ENCODE peak calls at places on chromosomes 12 and 14, in nine cellular contexts. C is HCT116, O is A549, P is ovary, V is adrenal gland, Q is prostate gland, I is gastrocnemius medialis, G is upper lobe of left lung, E is right lobe of liver. X is an unnamed sample. For H3K9me3 and H3K4me1, the result is how much of the 10 kb centered on the place peaks cover.

GRCh38 chr14:36514278-36515104 is 5.5 kb downstream of the NKX2-1 start:
- DNase-seq in C (no peak), Q (no peak), E (no peak), P (no peak), O (no peak), I (no peak), G (peak), V (no peak), X (no peak)

GRCh38 chr12:93459992-93460391 is 7.3 kb upstream of the MRPL42 start:
- DNase-seq in O (no peak), Q (no peak), E (no peak), G (no peak), V (no peak), C (no peak), I (no peak), P (no peak), X (no peak)

GRCh38 chr12:64746663-64747062 is 12.5 kb downstream of the GNS start:
- DNase-seq in P (no peak), O (no peak), V (no peak), E (no peak), Q (no peak), G (no peak), I (no peak), C (no peak), X (no peak)

GRCh38 chr12:124837249-124837897 is 26.3 kb downstream of the SCARB1 start:
- DNase-seq in G (no peak), O (no peak), P (no peak), C (no peak), V (no peak), E (no peak), Q (no peak), I (no peak), X (no peak)

GRCh38 chr12:108205864-108206263 is 76.8 kb downstream of the WSCD2 start:
- DNase-seq in O (no peak), E (no peak), P (no peak), V (no peak), Q (no peak), G (no peak), I (no peak), C (no peak), X (no peak)

GRCh38 chr14:63276492-63277342 is 42.0 kb downstream of the GPHB5 start:
- DNase-seq in V (no peak), C (peak), I (no peak), P (no peak), Q (peak), O (peak), G (no peak), E (no peak), X (no peak)

GRCh38 chr14:93049867-93050331 is 65.8 kb downstream of the ITPK1 start:
- DNase-seq in V (no peak), C (no peak), P (peak), G (no peak), Q (peak), I (peak), O (no peak), E (no peak), X (peak)

GRCh38 chr12:10167588-10167987 is 4.3 kb downstream of the OLR1 start:
- DNase-seq in Q (no peak), I (no peak), E (no peak), C (no peak), O (no peak), V (no peak), P (no peak), G (no peak), X (no peak)

GRCh38 chr12:85016423-85016822 is 19.7 kb downstream of the TSPAN19 start:
- DNase-seq in O (peak), I (peak), E (no peak), V (no peak), G (no peak), P (no peak), Q (no peak), C (peak), X (no peak)

GRCh38 chr12:27566626-27567025 is 42.6 kb downstream of the PPFIBP1 start:
- DNase-seq in P (no peak), C (no peak), V (no peak), E (no peak), G (no peak), O (no peak), Q (no peak), I (no peak), X (no peak)

GRCh38 chr12:110780448-110780847 is 37.8 kb upstream of the PPP1CC start:
- DNase-seq in Q (no peak), C (no peak), V (no peak), I (no peak), G (no peak), E (no peak), O (no peak), P (no peak), X (no peak)

GRCh38 chr12:24596768-24597388 is 352.0 kb downstream of the BCAT1 start:
- DNase-seq in V (no peak), G (no peak), C (no peak), I (no peak), P (no peak), O (peak), E (no peak), Q (no peak), X (no peak)

GRCh38 chr14:81435048-81435577 is 35.0 kb upstream of the STON2 start:
- DNase-seq in O (no peak), V (no peak), C (no peak), Q (no peak), P (no peak), I (no peak), E (no peak), G (no peak), X (no peak)

GRCh38 chr12:57694459-57695019 is 607 bp downstream of the OS9 start:
- DNase-seq in V (no peak), Q (no peak), E (no peak), I (no peak), O (no peak), G (no peak), P (peak), C (no peak), X (no peak)

GRCh38 chr12:55938826-55939501 is 8.0 kb downstream of the DGKA start:
- DNase-seq in E (no peak), O (no peak), C (no peak), Q (no peak), P (no peak), G (no peak), V (no peak), I (no peak), X (no peak)

GRCh38 chr12:23686095-23686494 is 263.4 kb downstream of the SOX5 start:
- DNase-seq in C (no peak), I (no peak), P (no peak), O (no peak), Q (no peak), E (no peak), G (no peak), V (no peak), X (no peak)

GRCh38 chr12:81809113-81809777 is 50.1 kb upstream of the PPFIA2 start:
- DNase-seq in G (no peak), P (no peak), C (no peak), E (no peak), I (no peak), Q (no peak), V (no peak), O (no peak), X (no peak)

GRCh38 chr12:57101892-57102695 is 9.1 kb downstream of the STAT6 start:
- DNase-seq in I (no peak), C (no peak), G (no peak), Q (no peak), E (peak), V (peak), O (peak), P (no peak), X (peak)

GRCh38 chr12:69653703-69654102 is 43.0 kb upstream of the LRRC10 start:
- DNase-seq in C (no peak), Q (no peak), O (no peak), V (no peak), P (no peak), G (no peak), E (no peak), I (no peak), X (no peak)

GRCh38 chr12:124680863-124681778 is 113.7 kb upstream of the NCOR2 start:
- DNase-seq in E (peak), V (peak), G (peak), O (peak), P (no peak), I (peak), Q (no peak), C (peak), X (no peak)

GRCh38 chr12:13208533-13209278 is 12.2 kb downstream of the EMP1 start:
- DNase-seq in P (no peak), I (no peak), V (no peak), G (no peak), E (no peak), O (peak), C (no peak), Q (no peak), X (no peak)

GRCh38 chr14:101739446-101740141 is 21.9 kb upstream of the PPP2R5C start:
- DNase-seq in V (no peak), I (no peak), C (no peak), O (no peak), P (no peak), E (no peak), G (no peak), Q (no peak), X (no peak)
- H3K9me3 ChIP-seq in V (under half), I (under half), C (under half), O (under half), P (under half), E (under half), G (under half), Q (under half), X (under half)

DNA sequence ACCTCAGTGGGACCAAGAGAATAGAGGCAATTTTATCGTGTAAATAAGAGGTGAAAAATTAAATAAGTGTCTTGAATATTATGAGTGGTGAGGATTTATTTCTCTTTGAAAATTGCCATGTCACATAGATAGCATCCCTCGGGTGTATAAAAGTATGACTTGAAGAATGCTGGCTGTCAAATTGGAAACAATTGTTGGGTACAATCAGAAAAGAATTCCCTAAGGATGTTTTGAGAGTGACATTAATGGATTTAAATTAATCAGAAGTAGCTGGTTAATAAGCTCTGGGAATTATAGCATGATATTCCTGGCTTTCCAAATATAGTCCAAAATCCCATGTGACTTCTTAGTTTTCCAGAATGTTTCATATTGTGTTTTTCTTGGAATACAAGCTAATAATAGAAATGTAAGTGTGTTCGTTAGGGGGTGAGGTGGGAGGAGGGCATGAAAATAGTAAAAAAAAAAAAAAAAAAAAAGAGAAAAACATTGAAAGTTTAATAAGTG is 196.5 kb downstream of the ANO4 start:
- DNase-seq in C (no peak), I (no peak), E (no peak), P (no peak), V (no peak), G (no peak), O (no peak), Q (no peak), X (no peak)
- H3K4me1 ChIP-seq in C (under half), I (under half), E (under half), P (under half), V (under half), G (under half), O (under half), Q (under half), X (under half)

GRCh38 chr14:77181124-77181602 is 435 bp upstream of the TMEM63C start:
- DNase-seq in I (no peak), V (no peak), C (no peak), Q (no peak), G (no peak), E (no peak), O (no peak), P (no peak), X (no peak)

GRCh38 chr14:77183896-77184295 is 2.3 kb downstream of the TMEM63C start:
- DNase-seq in P (no peak), I (no peak), E (no peak), C (no peak), Q (no peak), V (no peak), O (no peak), G (no peak), X (no peak)

GRCh38 chr14:77184396-77185092 is 2.9 kb downstream of the TMEM63C start:
- DNase-seq in V (no peak), O (no peak), Q (no peak), P (no peak), E (no peak), C (no peak), I (no peak), G (no peak), X (no peak)

GRCh38 chr14:77185093-77185465 is 3.5 kb downstream of the TMEM63C start:
- DNase-seq in O (no peak), V (peak), C (no peak), E (no peak), G (no peak), I (no peak), P (no peak), Q (no peak), X (no peak)

DNA sequence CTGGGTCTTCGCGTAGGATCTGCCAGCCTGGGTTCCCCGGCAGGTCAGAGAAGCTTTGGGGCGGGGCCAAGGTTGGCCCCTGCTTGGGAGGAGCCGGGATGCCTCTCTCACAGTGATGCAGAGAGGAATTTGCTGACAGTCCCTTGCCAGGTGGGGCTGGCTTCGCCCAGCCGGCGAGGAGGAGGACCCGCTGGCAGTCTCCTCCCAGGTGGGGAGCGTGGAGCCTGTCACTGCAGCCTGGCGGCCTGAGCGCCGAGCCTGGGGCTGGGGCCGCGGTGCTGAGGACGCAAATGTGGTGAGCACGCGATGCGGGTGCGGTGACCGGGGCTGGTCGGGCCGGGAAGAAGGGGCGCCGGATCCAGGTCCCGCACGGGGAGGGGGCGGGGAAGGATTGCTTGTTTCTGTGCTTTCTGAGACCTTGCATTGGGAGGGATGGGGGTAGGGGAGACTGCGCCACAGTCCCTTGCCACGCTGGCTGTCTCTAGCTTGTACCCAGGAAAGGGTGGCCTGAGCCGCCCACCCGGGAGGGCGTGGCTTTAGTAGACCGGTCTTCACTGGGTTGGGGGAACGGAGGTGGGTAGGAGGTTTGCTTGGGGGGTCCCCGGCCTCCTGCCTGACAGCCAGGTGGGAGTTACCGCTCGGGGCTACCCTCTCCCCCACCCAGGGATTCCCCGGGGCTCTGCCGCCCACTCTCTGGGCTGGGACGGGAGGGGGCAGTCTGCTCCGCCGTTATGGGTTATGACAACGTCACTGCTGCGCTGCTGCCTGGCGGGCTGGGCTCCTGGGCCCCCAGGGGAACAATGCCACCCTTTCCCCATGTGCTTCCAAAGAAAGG is at the start of gene TMEM63C:
- DNase-seq in G (peak), Q (no peak), C (peak), E (peak), P (no peak), I (no peak), V (peak), O (peak), X (peak)
- TF ChIP-seq POLR2A in G (no peak), Q (no peak), C (no peak), E (no peak), P (no peak), I (no peak), V (peak), O (no peak), X (no peak)

GRCh38 chr14:31294736-31295398 is 87.3 kb upstream of the HECTD1 start:
- DNase-seq in Q (no peak), G (no peak), O (no peak), C (no peak), E (no peak), P (no peak), I (no peak), V (no peak), X (no peak)

GRCh38 chr14:31300883-31301282 is 93.3 kb upstream of the HECTD1 start:
- DNase-seq in V (no peak), E (no peak), O (no peak), C (no peak), Q (no peak), P (no peak), I (no peak), G (no peak), X (no peak)

GRCh38 chr14:31297701-31298344 is 90.2 kb upstream of the HECTD1 start:
- DNase-seq in G (no peak), E (no peak), O (no peak), V (no peak), I (no peak), P (no peak), C (no peak), Q (no peak), X (no peak)

GRCh38 chr14:31300296-31300695 is 92.7 kb upstream of the HECTD1 start:
- DNase-seq in O (peak), I (no peak), P (no peak), G (no peak), C (no peak), E (no peak), V (no peak), Q (no peak), X (no peak)

DNA sequence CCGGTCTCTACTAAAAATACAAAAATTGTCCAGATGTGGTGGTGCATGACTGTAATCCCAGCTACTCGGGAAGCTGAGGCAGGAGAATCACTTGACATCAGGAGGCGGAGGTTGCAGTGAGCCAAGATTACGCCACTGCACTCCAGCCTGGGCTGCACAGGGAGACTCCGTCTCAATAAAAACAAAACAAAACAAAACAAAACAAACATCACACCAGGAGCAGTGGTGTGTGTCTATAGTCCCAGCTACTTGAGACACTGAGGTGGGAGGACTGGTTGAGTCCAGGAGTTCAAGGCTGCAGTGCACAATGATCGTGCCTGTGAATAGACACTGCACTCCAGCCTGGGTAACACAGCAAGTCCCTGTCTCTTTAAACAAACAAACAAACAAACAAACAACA is 89.5 kb upstream of the HECTD1 start:
- DNase-seq in E (no peak), P (no peak), I (no peak), Q (no peak), G (no peak), V (no peak), O (no peak), C (no peak), X (no peak)
- H3K9me3 ChIP-seq in E (under half), P (under half), I (under half), Q (under half), G (under half), V (under half), O (under half), C (under half), X (under half)

GRCh38 chr12:11767029-11767724 is 117.7 kb downstream of the ETV6 start:
- DNase-seq in O (no peak), C (no peak), G (no peak), V (no peak), Q (no peak), I (no peak), E (no peak), P (no peak), X (no peak)
- H3K4me1 ChIP-seq in O (under half), C (under half), G (half or more), V (under half), Q (under half), I (under half), E (under half), P (under half), X (half or more)

GRCh38 chr12:71873821-71874220 is 34.3 kb downstream of the TBC1D15 start:
- DNase-seq in O (no peak), Q (no peak), G (no peak), P (no peak), V (no peak), I (no peak), E (no peak), C (no peak), X (no peak)
- TF ChIP-seq POLR2A in O (no peak), Q (no peak), G (no peak), P (no peak), V (no peak), I (no peak), E (no peak), C (no peak), X (no peak)

DNA sequence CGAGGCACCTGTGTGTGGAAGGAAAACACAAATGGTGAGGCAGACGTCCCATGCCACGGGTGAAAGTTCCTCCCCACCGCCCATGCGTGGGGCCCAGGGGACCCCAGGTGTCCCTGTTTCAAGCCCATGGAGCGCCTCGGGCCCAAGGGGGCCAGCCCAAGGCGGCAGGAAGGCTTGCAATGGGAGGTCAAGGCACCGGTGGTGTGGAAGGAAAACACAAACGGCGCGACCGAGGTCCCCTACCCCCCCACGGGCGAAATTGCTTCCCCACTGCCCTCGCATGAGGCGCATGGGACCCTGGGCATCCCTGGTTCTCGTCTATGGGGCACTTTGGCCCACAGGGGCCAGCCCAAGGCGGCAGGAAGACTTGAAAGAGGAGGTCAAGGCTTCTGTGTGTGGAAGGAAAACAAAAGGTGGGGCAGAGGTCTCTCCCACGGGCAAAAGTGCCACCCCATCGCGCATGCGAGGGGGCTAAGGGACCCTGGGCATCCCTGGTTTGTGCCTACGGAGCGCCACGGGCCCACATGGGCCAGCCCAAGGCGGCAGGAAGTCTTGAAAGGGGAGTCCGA is 379.4 kb downstream of the ALG10 start:
- DNase-seq in I (no peak), P (peak), E (peak), Q (peak), V (no peak), O (no peak), C (no peak), G (peak), X (no peak)
- H3K9me3 ChIP-seq in I (under half), P (under half), E (under half), Q (under half), V (under half), O (under half), C (under half), G (under half), X (under half)

DNA sequence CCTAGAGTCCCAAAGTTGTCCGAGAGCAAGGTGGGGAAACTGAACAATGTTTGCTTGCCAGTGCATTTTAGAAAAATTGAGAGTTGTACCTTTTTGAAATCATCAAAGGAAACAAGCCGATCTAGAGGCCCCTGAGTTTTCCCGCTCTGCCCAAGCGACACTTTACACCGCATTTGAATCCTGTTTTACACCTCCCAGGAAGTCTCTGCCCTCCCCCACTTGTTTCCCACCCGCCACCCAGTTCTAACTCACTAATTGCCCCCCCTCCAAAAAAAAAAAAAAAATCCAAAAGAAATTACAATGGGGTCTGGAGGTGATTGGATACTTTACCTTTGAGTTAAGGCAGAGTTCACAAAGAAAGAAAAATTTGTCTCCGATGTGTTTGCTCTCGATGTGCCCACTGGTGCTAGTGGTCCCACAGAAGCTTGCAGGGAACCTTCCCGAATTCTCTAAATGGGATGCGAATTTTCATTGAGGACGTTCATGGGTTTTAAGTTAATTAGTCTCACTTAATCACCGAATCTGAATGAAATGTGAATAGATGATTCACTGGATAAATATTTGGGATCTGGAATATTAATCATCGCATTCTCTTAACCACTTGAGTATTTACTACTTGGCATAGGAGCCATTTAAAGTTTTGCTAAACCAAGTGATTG is 2.4 kb downstream of the HMGA2 start:
- DNase-seq in P (no peak), E (no peak), C (no peak), O (peak), V (no peak), G (no peak), Q (no peak), I (no peak), X (no peak)
- H3K4me1 ChIP-seq in P (under half), E (under half), C (half or more), O (under half), V (under half), G (under half), Q (under half), I (under half), X (under half)